ENCODE peak calls at places on chromosomes 7 and 10, in four cellular contexts. C is pancreas, I is body of pancreas, W is neuronal stem cell. O is an unnamed sample.

GRCh38 chr10:103759100-103759781 is 96.1 kb downstream of the SH3PXD2A start:
- DNase-seq in C (no peak), W (no peak), I (no peak), O (peak)

GRCh38 chr7:128167316-128167691 is 73.8 kb upstream of the LEP start:
- DNase-seq in I (peak), C (peak), W (no peak), O (peak)

GRCh38 chr10:55627526-55628170 is 733.4 kb downstream of the ZWINT start:
- DNase-seq in C (no peak), I (no peak), W (peak), O (no peak)

GRCh38 chr10:32139223-32140073 is 83.2 kb upstream of the KIF5B start:
- DNase-seq in I (peak), C (peak), W (peak), O (no peak)

GRCh38 chr7:44671069-44671468 is 64.6 kb downstream of the OGDH start:
- DNase-seq in I (no peak), W (no peak), C (no peak), O (no peak)

GRCh38 chr10:100728928-100729876 is 16.2 kb upstream of the PAX2 start:
- DNase-seq in C (peak), I (peak), W (no peak), O (no peak)

GRCh38 chr10:8639601-8640000 is 585.1 kb downstream of the GATA3 start:
- DNase-seq in I (no peak), C (no peak), W (no peak), O (no peak)

GRCh38 chr7:930975-931758 is 23.3 kb downstream of the ADAP1 start:
- DNase-seq in C (peak), W (no peak), I (no peak), O (no peak)

GRCh38 chr7:86629-87028 is 105.7 kb upstream of the FAM20C start:
- DNase-seq in C (no peak), W (no peak), I (peak), O (no peak)

GRCh38 chr10:122310311-122311050 is 39.4 kb downstream of the BTBD16 start:
- DNase-seq in I (peak), C (no peak), W (no peak), O (no peak)

GRCh38 chr7:127667017-127667670 is 15.2 kb downstream of the SND1 start:
- DNase-seq in W (no peak), C (no peak), I (no peak), O (no peak)

GRCh38 chr10:43734716-43735115 is 86.0 kb upstream of the ZNF32 start:
- DNase-seq in C (no peak), W (no peak), I (no peak), O (no peak)

GRCh38 chr7:18302077-18302476 is 193.5 kb upstream of the HDAC9 start:
- DNase-seq in W (no peak), C (no peak), I (no peak), O (no peak)

GRCh38 chr7:1548438-1548831 is 7.6 kb downstream of the TMEM184A start:
- DNase-seq in W (no peak), I (no peak), C (peak), O (no peak)

GRCh38 chr10:7558036-7558435 is 108.7 kb downstream of the ITIH5 start:
- DNase-seq in C (no peak), I (no peak), W (no peak), O (no peak)

GRCh38 chr7:51316262-51316665 is 345 bp downstream of the COBL start:
- DNase-seq in C (peak), W (no peak), I (peak), O (no peak)

GRCh38 chr7:120941856-120942255 is 8.7 kb upstream of the ING3 start:
- DNase-seq in C (no peak), W (no peak), I (no peak), O (no peak)

GRCh38 chr10:125562737-125563136 is 120.2 kb downstream of the TEX36 start:
- DNase-seq in C (no peak), I (no peak), W (no peak), O (no peak)

GRCh38 chr7:75905785-75906604 is 9.0 kb upstream of the POR start:
- DNase-seq in I (peak), W (peak), C (no peak), O (peak)

GRCh38 chr7:158113321-158114025 is 474.1 kb downstream of the PTPRN2 start:
- DNase-seq in C (no peak), W (no peak), I (no peak), O (no peak)

GRCh38 chr7:17405786-17406185 is 107.3 kb downstream of the AHR start:
- DNase-seq in I (no peak), C (no peak), W (no peak), O (no peak)

GRCh38 chr7:28329616-28330373 is 82.5 kb upstream of the CREB5 start:
- DNase-seq in C (no peak), W (no peak), I (no peak), O (no peak)

GRCh38 chr7:701086-701671 is 25.3 kb upstream of the DNAAF5 start:
- DNase-seq in I (no peak), C (no peak), W (no peak), O (no peak)

GRCh38 chr10:65234261-65234660 is 1691.6 kb upstream of the LRRTM3 start:
- DNase-seq in W (no peak), I (no peak), C (no peak), O (no peak)

DNA sequence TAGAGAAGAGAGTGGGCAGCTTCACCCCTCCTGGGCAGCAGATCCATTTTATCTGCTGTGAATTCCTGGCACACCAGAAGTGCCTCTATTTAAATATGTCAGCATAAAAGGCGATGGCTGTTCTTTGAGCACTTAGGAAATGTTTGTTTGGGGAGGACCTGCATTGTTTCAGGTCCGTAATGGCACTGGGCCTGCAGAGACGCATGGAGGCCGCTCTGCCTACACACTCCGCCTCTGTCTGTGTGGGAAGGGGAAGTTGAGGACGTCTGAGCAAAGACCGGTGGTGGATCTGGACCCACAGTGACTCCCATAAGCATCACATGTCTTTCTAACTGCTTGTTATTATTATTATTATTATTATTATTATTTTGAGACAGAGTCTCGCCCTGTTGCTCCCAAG is 253.2 kb downstream of the CAMK1D start:
- DNase-seq in C (no peak), I (no peak), W (no peak), O (no peak)
- H3K27ac ChIP-seq in C (no peak), I (no peak), W (no peak), O (no peak)

GRCh38 chr7:26293569-26294308 is 2.1 kb downstream of the SNX10 start:
- DNase-seq in I (no peak), W (no peak), C (no peak), O (no peak)
- H3K27ac ChIP-seq in I (no peak), W (no peak), C (peak), O (peak)

DNA sequence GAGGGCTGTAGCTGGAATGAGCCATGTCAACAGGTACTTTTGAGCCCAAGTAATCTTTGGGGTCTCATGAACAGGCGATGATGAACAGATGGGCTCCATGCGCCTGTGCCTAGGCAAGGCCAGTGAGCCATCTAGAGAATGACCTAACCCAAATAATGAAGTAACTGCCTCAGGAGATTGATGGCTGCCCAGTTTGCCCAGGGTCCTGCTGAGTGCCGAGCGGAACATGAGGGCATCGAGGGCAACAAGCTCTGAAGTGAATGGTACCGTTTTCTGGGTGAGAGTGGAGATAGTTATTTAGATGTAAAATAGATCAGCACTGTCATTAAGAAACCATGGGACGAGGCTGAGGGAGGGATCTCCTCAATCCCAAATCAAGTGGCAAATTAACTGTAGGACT is 77.9 kb downstream of the EZH2 start:
- DNase-seq in I (no peak), W (no peak), C (no peak), O (no peak)
- H3K27ac ChIP-seq in I (no peak), W (no peak), C (no peak), O (no peak)

DNA sequence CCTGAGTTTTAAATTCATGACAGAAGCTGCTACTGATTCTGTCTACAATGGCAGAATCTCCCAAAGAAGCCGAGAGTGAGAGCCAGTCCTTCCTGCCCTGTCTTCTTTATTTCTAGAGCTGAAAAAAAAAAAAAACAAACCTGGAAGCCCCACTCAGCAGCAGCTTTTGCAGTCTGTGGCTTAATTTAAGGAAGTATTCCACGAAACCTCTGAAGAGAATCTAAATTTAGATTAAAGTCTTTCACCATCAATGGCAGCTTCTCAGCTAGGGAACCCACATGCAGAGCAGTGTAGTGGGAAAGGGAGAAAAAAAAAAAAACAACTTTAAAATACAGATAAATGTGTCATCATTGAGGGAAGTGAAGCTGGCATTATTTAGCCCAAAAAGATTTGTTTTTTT is 23.4 kb downstream of the SMURF1 start:
- DNase-seq in I (no peak), W (no peak), C (no peak), O (no peak)
- H3K27ac ChIP-seq in I (no peak), W (no peak), C (no peak), O (peak)

O was measured in caudate nucleus.